ENCODE peak calls at places on chromosomes 7 and 10, in seven cellular contexts. One of them, this sample, is unnamed.

GRCh38 chr7:70794962-70795361 is 337.0 kb upstream of the GALNT17 start:
- DNase-seq in fibroblast of the aortic adventitia: no peak
- DNase-seq in right atrium auricular region: no peak
- DNase-seq in GM06990: no peak
- DNase-seq in foreskin fibroblast: no peak
- DNase-seq in dorsolateral prefrontal cortex: no peak
- DNase-seq in uterus: no peak
- DNase-seq in this sample: no peak

GRCh38 chr7:4958477-4959301 is at the start of gene MMD2:
- DNase-seq in fibroblast of the aortic adventitia: no peak
- DNase-seq in right atrium auricular region: no peak
- DNase-seq in GM06990: no peak
- DNase-seq in foreskin fibroblast: peak; percentile 18
- DNase-seq in dorsolateral prefrontal cortex: peak; percentile 41
- DNase-seq in uterus: no peak
- DNase-seq in this sample: no peak

GRCh38 chr7:55964802-55965470 is 551 bp downstream of the NIPSNAP2 start:
- DNase-seq in fibroblast of the aortic adventitia: peak; percentile 60
- DNase-seq in right atrium auricular region: peak; percentile 70
- DNase-seq in GM06990: peak; percentile 75
- DNase-seq in foreskin fibroblast: peak; percentile 84
- DNase-seq in dorsolateral prefrontal cortex: peak; percentile 51
- DNase-seq in uterus: peak; percentile 71
- DNase-seq in this sample: peak; percentile 44

GRCh38 chr10:29926649-29927048 is 132.7 kb downstream of the JCAD start:
- DNase-seq in fibroblast of the aortic adventitia: peak; percentile 71
- DNase-seq in right atrium auricular region: no peak
- DNase-seq in GM06990: no peak
- DNase-seq in foreskin fibroblast: peak; percentile 68
- DNase-seq in dorsolateral prefrontal cortex: no peak
- DNase-seq in uterus: no peak
- DNase-seq in this sample: peak; percentile 80

GRCh38 chr7:27714831-27715444 is 25.0 kb upstream of the TAX1BP1 start:
- DNase-seq in fibroblast of the aortic adventitia: peak; percentile 95
- DNase-seq in right atrium auricular region: no peak
- DNase-seq in GM06990: no peak
- DNase-seq in foreskin fibroblast: peak; percentile 43
- DNase-seq in dorsolateral prefrontal cortex: no peak
- DNase-seq in uterus: no peak
- DNase-seq in this sample: peak; percentile 23

GRCh38 chr7:155356323-155357105 is 58.8 kb downstream of the INSIG1 start:
- DNase-seq in fibroblast of the aortic adventitia: no peak
- DNase-seq in right atrium auricular region: no peak
- DNase-seq in GM06990: no peak
- DNase-seq in foreskin fibroblast: peak; percentile 54
- DNase-seq in dorsolateral prefrontal cortex: peak; percentile 41
- DNase-seq in uterus: no peak
- DNase-seq in this sample: no peak

GRCh38 chr10:77360121-77360520 is 277.5 kb downstream of the KCNMA1 start:
- DNase-seq in fibroblast of the aortic adventitia: peak; percentile 50
- DNase-seq in right atrium auricular region: no peak
- DNase-seq in GM06990: no peak
- DNase-seq in foreskin fibroblast: peak; percentile 76
- DNase-seq in dorsolateral prefrontal cortex: no peak
- DNase-seq in uterus: no peak
- DNase-seq in this sample: peak; percentile 53

GRCh38 chr10:95295031-95295755 is 4.4 kb upstream of the PDLIM1 start:
- DNase-seq in fibroblast of the aortic adventitia: peak; percentile 35
- DNase-seq in right atrium auricular region: no peak
- DNase-seq in GM06990: peak; percentile 98
- DNase-seq in foreskin fibroblast: peak; percentile 67
- DNase-seq in dorsolateral prefrontal cortex: no peak
- DNase-seq in uterus: peak; percentile 46
- DNase-seq in this sample: peak; percentile 38

GRCh38 chr10:130749911-130750310 is 561.6 kb downstream of the TCERG1L start:
- DNase-seq in fibroblast of the aortic adventitia: no peak
- DNase-seq in right atrium auricular region: no peak
- DNase-seq in GM06990: no peak
- DNase-seq in foreskin fibroblast: no peak
- DNase-seq in dorsolateral prefrontal cortex: no peak
- DNase-seq in uterus: no peak
- DNase-seq in this sample: no peak

GRCh38 chr10:12394236-12395033 is 45.1 kb downstream of the CAMK1D start:
- DNase-seq in fibroblast of the aortic adventitia: no peak
- DNase-seq in right atrium auricular region: no peak
- DNase-seq in GM06990: no peak
- DNase-seq in foreskin fibroblast: peak; percentile 19
- DNase-seq in dorsolateral prefrontal cortex: no peak
- DNase-seq in uterus: no peak
- DNase-seq in this sample: peak; percentile 3

GRCh38 chr7:150986099-150986512 is 4.7 kb upstream of the NOS3 start:
- DNase-seq in fibroblast of the aortic adventitia: peak; percentile 48
- DNase-seq in right atrium auricular region: no peak
- DNase-seq in GM06990: no peak
- DNase-seq in foreskin fibroblast: peak; percentile 78
- DNase-seq in dorsolateral prefrontal cortex: peak; percentile 70
- DNase-seq in uterus: no peak
- DNase-seq in this sample: peak; percentile 45

GRCh38 chr10:69655868-69656555 is 26.0 kb downstream of the FAM241B start:
- DNase-seq in fibroblast of the aortic adventitia: no peak
- DNase-seq in right atrium auricular region: no peak
- DNase-seq in GM06990: no peak
- DNase-seq in foreskin fibroblast: no peak
- DNase-seq in dorsolateral prefrontal cortex: no peak
- DNase-seq in uterus: no peak
- DNase-seq in this sample: no peak

GRCh38 chr7:84372155-84372621 is 177.6 kb upstream of the SEMA3A start:
- DNase-seq in fibroblast of the aortic adventitia: peak; percentile 94
- DNase-seq in right atrium auricular region: no peak
- DNase-seq in GM06990: no peak
- DNase-seq in foreskin fibroblast: peak; percentile 93
- DNase-seq in dorsolateral prefrontal cortex: no peak
- DNase-seq in uterus: no peak
- DNase-seq in this sample: peak; percentile 97

GRCh38 chr10:5317547-5318107 is 47.1 kb upstream of the UCN3 start:
- DNase-seq in fibroblast of the aortic adventitia: peak; percentile 15
- DNase-seq in right atrium auricular region: no peak
- DNase-seq in GM06990: peak; percentile 15
- DNase-seq in foreskin fibroblast: no peak
- DNase-seq in dorsolateral prefrontal cortex: no peak
- DNase-seq in uterus: no peak
- DNase-seq in this sample: peak; percentile 88

GRCh38 chr7:129525225-129525862 is 23.0 kb downstream of the SMKR1 start:
- DNase-seq in fibroblast of the aortic adventitia: no peak
- DNase-seq in right atrium auricular region: no peak
- DNase-seq in GM06990: no peak
- DNase-seq in foreskin fibroblast: no peak
- DNase-seq in dorsolateral prefrontal cortex: no peak
- DNase-seq in uterus: no peak
- DNase-seq in this sample: no peak

GRCh38 chr7:129522088-129522970 is 20.0 kb downstream of the SMKR1 start:
- DNase-seq in fibroblast of the aortic adventitia: no peak
- DNase-seq in right atrium auricular region: no peak
- DNase-seq in GM06990: no peak
- DNase-seq in foreskin fibroblast: peak; percentile 44
- DNase-seq in dorsolateral prefrontal cortex: no peak
- DNase-seq in uterus: no peak
- DNase-seq in this sample: no peak

GRCh38 chr7:129519464-129519863 is 17.1 kb downstream of the SMKR1 start:
- DNase-seq in fibroblast of the aortic adventitia: no peak
- DNase-seq in right atrium auricular region: no peak
- DNase-seq in GM06990: no peak
- DNase-seq in foreskin fibroblast: no peak
- DNase-seq in dorsolateral prefrontal cortex: no peak
- DNase-seq in uterus: no peak
- DNase-seq in this sample: no peak

GRCh38 chr7:129517931-129518330 is 15.6 kb downstream of the SMKR1 start:
- DNase-seq in fibroblast of the aortic adventitia: no peak
- DNase-seq in right atrium auricular region: no peak
- DNase-seq in GM06990: no peak
- DNase-seq in foreskin fibroblast: peak; percentile 31
- DNase-seq in dorsolateral prefrontal cortex: no peak
- DNase-seq in uterus: no peak
- DNase-seq in this sample: peak; percentile 41

DNA sequence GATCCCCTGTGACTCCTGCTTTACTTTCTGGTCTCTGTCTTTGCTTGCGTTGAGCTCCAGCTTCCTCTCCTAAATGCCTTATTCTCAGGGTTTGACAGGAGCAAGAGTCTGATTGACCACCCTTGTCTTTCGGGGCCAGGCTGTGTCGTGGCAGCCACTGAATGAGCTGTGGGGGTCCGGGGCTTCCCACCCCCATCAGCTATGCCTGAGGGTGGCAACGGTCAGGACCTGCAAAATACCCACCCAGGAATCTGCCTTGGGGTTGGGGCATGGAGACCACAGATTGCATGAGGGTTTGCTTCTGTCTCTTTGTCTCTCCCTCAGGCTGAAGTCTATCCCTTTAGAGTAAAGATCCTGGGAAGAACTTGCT is 20.6 kb downstream of the SMKR1 start:
- DNase-seq in fibroblast of the aortic adventitia: no peak
- DNase-seq in right atrium auricular region: no peak
- DNase-seq in GM06990: no peak
- DNase-seq in foreskin fibroblast: no peak
- DNase-seq in dorsolateral prefrontal cortex: no peak
- DNase-seq in uterus: no peak
- DNase-seq in this sample: no peak
- TF ChIP-seq CTCF in fibroblast of the aortic adventitia: no peak
- TF ChIP-seq CTCF in right atrium auricular region: no peak
- TF ChIP-seq CTCF in GM06990: no peak
- TF ChIP-seq CTCF in foreskin fibroblast: no peak
- TF ChIP-seq CTCF in dorsolateral prefrontal cortex: no peak
- TF ChIP-seq CTCF in uterus: no peak
- TF ChIP-seq CTCF in this sample: no peak

GRCh38 chr10:88122145-88122544 is 258.7 kb downstream of the PTEN start:
- DNase-seq in fibroblast of the aortic adventitia: no peak
- DNase-seq in right atrium auricular region: no peak
- DNase-seq in GM06990: no peak
- DNase-seq in foreskin fibroblast: no peak
- DNase-seq in dorsolateral prefrontal cortex: no peak
- DNase-seq in uterus: no peak
- DNase-seq in this sample: no peak

GRCh38 chr10:88122571-88122970 is 259.1 kb downstream of the PTEN start:
- DNase-seq in fibroblast of the aortic adventitia: no peak
- DNase-seq in right atrium auricular region: no peak
- DNase-seq in GM06990: no peak
- DNase-seq in foreskin fibroblast: no peak
- DNase-seq in dorsolateral prefrontal cortex: no peak
- DNase-seq in uterus: no peak
- DNase-seq in this sample: no peak

GRCh38 chr10:88118769-88119559 is 255.5 kb downstream of the PTEN start:
- DNase-seq in fibroblast of the aortic adventitia: no peak
- DNase-seq in right atrium auricular region: no peak
- DNase-seq in GM06990: no peak
- DNase-seq in foreskin fibroblast: no peak
- DNase-seq in dorsolateral prefrontal cortex: no peak
- DNase-seq in uterus: no peak
- DNase-seq in this sample: no peak

GRCh38 chr10:88120075-88120474 is 256.6 kb downstream of the PTEN start:
- DNase-seq in fibroblast of the aortic adventitia: no peak
- DNase-seq in right atrium auricular region: no peak
- DNase-seq in GM06990: no peak
- DNase-seq in foreskin fibroblast: no peak
- DNase-seq in dorsolateral prefrontal cortex: no peak
- DNase-seq in uterus: no peak
- DNase-seq in this sample: no peak

GRCh38 chr10:88120599-88121333 is 257.3 kb downstream of the PTEN start:
- DNase-seq in fibroblast of the aortic adventitia: peak; percentile 26
- DNase-seq in right atrium auricular region: no peak
- DNase-seq in GM06990: no peak
- DNase-seq in foreskin fibroblast: no peak
- DNase-seq in dorsolateral prefrontal cortex: no peak
- DNase-seq in uterus: no peak
- DNase-seq in this sample: no peak
- H3K4me3 ChIP-seq in fibroblast of the aortic adventitia: no peak overlapping the region
- H3K4me3 ChIP-seq in right atrium auricular region: no peak overlapping the region
- H3K4me3 ChIP-seq in GM06990: no peak overlapping the region
- H3K4me3 ChIP-seq in foreskin fibroblast: no peak overlapping the region
- H3K4me3 ChIP-seq in dorsolateral prefrontal cortex: no peak overlapping the region
- H3K4me3 ChIP-seq in uterus: no peak overlapping the region
- H3K4me3 ChIP-seq in this sample: no peak overlapping the region

GRCh38 chr7:12683678-12684077 is 3.8 kb upstream of the ARL4A start:
- DNase-seq in fibroblast of the aortic adventitia: peak; percentile 53
- DNase-seq in right atrium auricular region: no peak
- DNase-seq in GM06990: no peak
- DNase-seq in foreskin fibroblast: peak; percentile 45
- DNase-seq in dorsolateral prefrontal cortex: no peak
- DNase-seq in uterus: no peak
- DNase-seq in this sample: peak; percentile 41
- TF ChIP-seq CTCF in fibroblast of the aortic adventitia: peak; percentile 31
- TF ChIP-seq CTCF in right atrium auricular region: peak; percentile 41
- TF ChIP-seq CTCF in GM06990: no peak
- TF ChIP-seq CTCF in foreskin fibroblast: no peak
- TF ChIP-seq CTCF in dorsolateral prefrontal cortex: peak; percentile 47
- TF ChIP-seq CTCF in uterus: no peak
- TF ChIP-seq CTCF in this sample: peak; percentile 40

DNA sequence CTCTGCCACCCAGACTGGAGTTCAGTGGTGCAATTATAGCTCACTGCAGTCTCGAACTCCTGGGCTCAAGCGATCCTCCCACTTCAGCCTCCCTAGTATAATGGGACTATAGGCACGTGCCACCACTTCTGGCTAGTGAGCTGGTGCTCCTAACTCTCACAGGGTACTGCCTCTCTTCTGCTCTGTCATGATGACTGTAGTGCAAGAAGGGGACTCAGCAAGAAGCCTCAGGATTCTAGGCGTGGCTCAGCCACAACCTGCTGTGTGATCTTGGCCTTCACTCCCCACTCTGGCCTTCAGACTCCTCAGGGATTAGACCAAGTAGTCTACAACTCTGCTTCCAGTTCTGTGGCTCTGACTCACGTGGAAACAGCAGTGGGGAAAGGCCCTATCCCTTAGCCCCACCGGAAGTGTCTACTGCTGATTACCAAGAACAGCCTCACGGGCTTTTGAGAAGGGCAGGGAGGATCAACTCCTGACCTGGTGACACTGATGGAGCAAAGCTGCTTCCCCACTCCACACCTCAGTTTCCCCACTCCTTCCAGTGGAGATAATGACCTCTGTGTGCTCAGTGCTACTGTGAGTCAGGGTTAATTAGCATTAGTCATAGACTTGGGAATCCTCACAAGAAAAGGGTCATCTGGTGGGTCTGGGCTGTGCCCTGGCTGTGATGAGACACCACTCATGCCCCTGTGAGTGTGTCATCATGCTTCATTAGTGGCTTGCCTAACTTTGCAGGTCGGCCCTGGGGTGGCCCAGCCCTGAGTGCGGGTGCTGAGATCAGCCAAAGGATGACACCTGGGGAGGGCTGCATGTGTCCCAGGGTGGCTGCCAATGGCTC is 41.1 kb downstream of the ZC3HC1 start:
- DNase-seq in fibroblast of the aortic adventitia: peak; percentile 86
- DNase-seq in right atrium auricular region: peak; percentile 65
- DNase-seq in GM06990: peak; percentile 62
- DNase-seq in foreskin fibroblast: peak; percentile 92
- DNase-seq in dorsolateral prefrontal cortex: no peak
- DNase-seq in uterus: no peak
- DNase-seq in this sample: peak; percentile 97
- H3K4me3 ChIP-seq in fibroblast of the aortic adventitia: no peak overlapping the region
- H3K4me3 ChIP-seq in right atrium auricular region: no peak overlapping the region
- H3K4me3 ChIP-seq in GM06990: no peak overlapping the region
- H3K4me3 ChIP-seq in foreskin fibroblast: no peak overlapping the region
- H3K4me3 ChIP-seq in dorsolateral prefrontal cortex: no peak overlapping the region
- H3K4me3 ChIP-seq in uterus: no peak overlapping the region
- H3K4me3 ChIP-seq in this sample: no peak overlapping the region

This sample was measured in fibroblast of mammary gland.